ENCODE peak calls at places on chromosomes 1 and 21, in ten cellular contexts. D, N, M, F, S, I, O, B, W and T are unnamed samples.

GRCh38 chr21:16422702-16423101 is 692.9 kb downstream of the USP25 start:
- DNase-seq in O (no peak), D (no peak), S (no peak), I (no peak), F (no peak), W (no peak), N (no peak), M (no peak), B (peak), T (no peak)

GRCh38 chr1:230321341-230321740 is 104.8 kb downstream of the PGBD5 start:
- DNase-seq in S (no peak), O (no peak), D (no peak), N (no peak), B (no peak), M (no peak), F (no peak), W (no peak), I (no peak), T (no peak)

GRCh38 chr1:150018165-150018564 is 7.6 kb upstream of the OTUD7B start:
- DNase-seq in N (no peak), W (no peak), D (peak), F (no peak), I (no peak), B (no peak), S (no peak), M (no peak), O (no peak), T (no peak)

GRCh38 chr1:241311056-241311746 is 45.8 kb downstream of the RGS7 start:
- DNase-seq in F (no peak), B (no peak), I (no peak), M (no peak), N (no peak), S (no peak), W (no peak), D (no peak), O (no peak), T (no peak)

GRCh38 chr1:212975607-212975918 is 25.2 kb downstream of the VASH2 start:
- DNase-seq in O (no peak), S (no peak), F (no peak), B (no peak), M (no peak), W (no peak), I (no peak), D (no peak), N (no peak), T (no peak)

GRCh38 chr1:156464335-156464734 is 36.2 kb downstream of the MEF2D start:
- DNase-seq in N (no peak), S (no peak), D (no peak), I (no peak), W (no peak), M (no peak), O (no peak), B (peak), F (no peak), T (no peak)

GRCh38 chr1:80450711-80451110 is 1350.0 kb upstream of the ADGRL2 start:
- DNase-seq in D (no peak), W (no peak), M (no peak), F (no peak), B (no peak), I (no peak), O (no peak), S (no peak), N (no peak), T (no peak)

GRCh38 chr21:42038826-42039425 is 28.8 kb upstream of the ZBTB21 start:
- DNase-seq in I (no peak), O (no peak), N (no peak), F (no peak), D (no peak), S (no peak), B (no peak), W (peak), M (peak), T (no peak)

GRCh38 chr1:161139765-161140164 is 7.3 kb upstream of the DEDD start:
- DNase-seq in O (no peak), S (no peak), B (no peak), W (peak), N (peak), I (peak), M (peak), D (peak), F (peak), T (no peak)

GRCh38 chr1:65176571-65176970 is 28.6 kb downstream of the AK4 start:
- DNase-seq in O (no peak), S (no peak), F (no peak), B (no peak), W (no peak), M (no peak), I (no peak), D (no peak), N (no peak), T (no peak)

GRCh38 chr1:23899070-23899469 is 14.1 kb downstream of the CNR2 start:
- DNase-seq in D (no peak), I (no peak), W (no peak), N (no peak), M (no peak), O (no peak), F (no peak), S (no peak), B (no peak), T (no peak)

GRCh38 chr1:183198463-183198862 is 12.4 kb downstream of the LAMC2 start:
- DNase-seq in M (no peak), S (no peak), N (no peak), O (no peak), B (no peak), D (peak), F (no peak), W (no peak), I (no peak), T (no peak)

GRCh38 chr1:192086643-192087042 is 71.6 kb upstream of the RGS18 start:
- DNase-seq in O (no peak), F (no peak), B (no peak), D (no peak), W (no peak), I (no peak), S (no peak), M (no peak), N (no peak), T (no peak)

GRCh38 chr1:111720977-111721670 is 18.1 kb downstream of the INKA2 start:
- DNase-seq in O (no peak), W (no peak), S (no peak), B (no peak), D (peak), I (no peak), N (no peak), F (no peak), M (no peak), T (no peak)

GRCh38 chr1:186175588-186175987 is 199.5 kb downstream of the TPR start:
- DNase-seq in I (no peak), F (no peak), W (no peak), M (no peak), O (no peak), D (no peak), N (peak), S (no peak), B (no peak), T (no peak)

GRCh38 chr1:172638885-172639831 is 19.7 kb upstream of the FASLG start:
- DNase-seq in O (no peak), B (no peak), I (no peak), S (peak), N (no peak), M (no peak), W (no peak), F (no peak), D (peak), T (no peak)

GRCh38 chr1:96596226-96596625 is 125.4 kb upstream of the PTBP2 start:
- DNase-seq in S (no peak), I (no peak), O (no peak), F (peak), M (peak), B (no peak), W (no peak), N (peak), D (peak), T (no peak)

GRCh38 chr1:163875927-163876320 is 554.2 kb downstream of the NUF2 start:
- DNase-seq in I (no peak), D (no peak), O (no peak), B (no peak), S (no peak), W (no peak), M (no peak), N (no peak), F (no peak), T (no peak)